ENCODE peak calls at places on chromosomes 6 and 20, in ten cellular contexts. D is testis, A is prostate gland, L is uterus, H is stomach, N is IMR-90, Y is body of pancreas, P is A549, F is ovary, S is spleen. Q is an unnamed sample. For H3K4me1, the result is how much of the 10 kb centered on the place peaks cover.

GRCh38 chr20:31472395-31473330 is 2.3 kb downstream of the DEFB124 start:
- DNase-seq in L (peak), H (no peak), P (no peak), N (no peak), A (no peak), Y (no peak), S (no peak), F (no peak), D (peak), Q (peak)

GRCh38 chr6:79597155-79597554 is 34.0 kb upstream of the SH3BGRL2 start:
- DNase-seq in D (no peak), S (no peak), A (no peak), P (no peak), F (no peak), Y (no peak), N (no peak), H (no peak), L (no peak), Q (no peak)

GRCh38 chr6:34540841-34541240 is 15.3 kb downstream of the SPDEF start:
- DNase-seq in H (no peak), D (no peak), A (no peak), P (no peak), L (no peak), Y (no peak), S (no peak), F (no peak), N (no peak), Q (no peak)

GRCh38 chr20:63972312-63973159 is 2.8 kb upstream of the ZNF512B start:
- DNase-seq in P (no peak), F (peak), L (no peak), N (no peak), S (no peak), A (no peak), D (no peak), Y (no peak), H (no peak), Q (peak)

GRCh38 chr6:13504611-13505344 is 17.4 kb upstream of the GFOD1 start:
- DNase-seq in F (no peak), L (no peak), H (no peak), A (no peak), D (no peak), S (no peak), P (no peak), Y (no peak), N (no peak), Q (no peak)

GRCh38 chr20:56722042-56722441 is 92.9 kb downstream of the TFAP2C start:
- DNase-seq in A (peak), P (no peak), H (no peak), L (no peak), Y (no peak), N (no peak), S (no peak), F (no peak), D (no peak), Q (no peak)

GRCh38 chr6:4967301-4968030 is 36.4 kb downstream of the RPP40 start:
- DNase-seq in Y (no peak), F (no peak), P (no peak), H (no peak), L (no peak), S (no peak), N (no peak), A (no peak), D (no peak), Q (no peak)

GRCh38 chr6:120302041-120302440 is 952.5 kb upstream of the MAN1A1 start:
- DNase-seq in Y (no peak), A (no peak), F (no peak), D (no peak), P (no peak), L (no peak), S (no peak), H (no peak), N (no peak), Q (no peak)

GRCh38 chr6:91719414-91719813 is 1132.5 kb upstream of the MAP3K7 start:
- DNase-seq in F (no peak), S (no peak), Y (no peak), L (no peak), A (no peak), P (no peak), N (no peak), H (no peak), D (no peak), Q (no peak)

GRCh38 chr6:38080349-38080748 is 260.8 kb downstream of the ZFAND3 start:
- DNase-seq in N (peak), A (no peak), D (no peak), Y (no peak), S (no peak), F (no peak), L (no peak), H (no peak), P (no peak), Q (no peak)

GRCh38 chr6:131937219-131937618 is 14.0 kb downstream of the CCN2 start:
- DNase-seq in L (peak), Y (no peak), A (no peak), D (no peak), H (no peak), P (no peak), N (no peak), F (no peak), S (no peak), Q (peak)

GRCh38 chr6:10883312-10884244 is 1.7 kb upstream of the GCM2 start:
- DNase-seq in N (no peak), F (no peak), D (no peak), P (no peak), A (no peak), S (no peak), L (no peak), Y (no peak), H (no peak), Q (no peak)

GRCh38 chr6:116410945-116411623 is 40.3 kb downstream of the DSE start:
- DNase-seq in F (no peak), A (no peak), Y (no peak), S (no peak), H (no peak), D (peak), N (peak), L (no peak), P (no peak), Q (peak)

GRCh38 chr6:116405663-116406329 is 35.0 kb downstream of the DSE start:
- DNase-seq in D (no peak), H (no peak), P (no peak), F (no peak), S (no peak), L (no peak), Y (no peak), A (no peak), N (peak), Q (no peak)

GRCh38 chr6:116406678-116407345 is 36.1 kb downstream of the DSE start:
- DNase-seq in H (no peak), F (no peak), L (no peak), N (peak), P (no peak), A (no peak), Y (no peak), D (no peak), S (no peak), Q (no peak)

GRCh38 chr6:116409756-116410155 is 39.0 kb downstream of the DSE start:
- DNase-seq in S (no peak), P (no peak), L (no peak), D (no peak), H (no peak), F (no peak), N (no peak), A (no peak), Y (no peak), Q (no peak)

GRCh38 chr6:116408476-116408875 is 37.7 kb downstream of the DSE start:
- DNase-seq in F (no peak), L (no peak), P (no peak), Y (no peak), H (no peak), S (no peak), A (no peak), N (no peak), D (no peak), Q (no peak)
- TF ChIP-seq POLR2A in F (no peak), L (no peak), P (no peak), Y (no peak), H (no peak), S (no peak), A (no peak), N (no peak), D (no peak), Q (no peak)

GRCh38 chr20:23583526-23583925 is 15.2 kb upstream of the CST9L start:
- DNase-seq in A (no peak), L (no peak), P (no peak), S (no peak), D (no peak), N (no peak), Y (no peak), F (no peak), H (no peak), Q (no peak)
- H3K4me1 ChIP-seq in A (under half), L (under half), P (under half), S (under half), D (under half), N (under half), Y (under half), F (under half), H (under half), Q (under half)

GRCh38 chr6:105300090-105300489 is 102.8 kb downstream of the PREP start:
- DNase-seq in L (no peak), A (no peak), F (no peak), H (no peak), D (no peak), S (no peak), N (peak), P (no peak), Y (no peak), Q (no peak)

GRCh38 chr6:105304366-105304765 is 98.5 kb downstream of the PREP start:
- DNase-seq in D (no peak), A (no peak), N (no peak), Y (no peak), S (no peak), L (no peak), P (no peak), H (no peak), F (no peak), Q (no peak)

GRCh38 chr6:105301756-105302616 is 100.9 kb downstream of the PREP start:
- DNase-seq in P (no peak), N (no peak), H (peak), A (peak), L (no peak), F (no peak), D (no peak), Y (no peak), S (no peak), Q (no peak)

GRCh38 chr6:105302617-105303128 is 100.2 kb downstream of the PREP start:
- DNase-seq in A (no peak), N (no peak), S (no peak), L (no peak), F (no peak), Y (no peak), P (no peak), H (no peak), D (no peak), Q (no peak)

GRCh38 chr6:105301072-105301503 is 101.8 kb downstream of the PREP start:
- DNase-seq in F (no peak), S (no peak), P (no peak), A (no peak), H (no peak), L (no peak), Y (no peak), N (peak), D (no peak), Q (peak)
- H3K27ac ChIP-seq in F (no peak), S (no peak), P (no peak), A (peak), H (peak), L (no peak), Y (no peak), N (no peak), D (no peak), Q (peak)

DNA sequence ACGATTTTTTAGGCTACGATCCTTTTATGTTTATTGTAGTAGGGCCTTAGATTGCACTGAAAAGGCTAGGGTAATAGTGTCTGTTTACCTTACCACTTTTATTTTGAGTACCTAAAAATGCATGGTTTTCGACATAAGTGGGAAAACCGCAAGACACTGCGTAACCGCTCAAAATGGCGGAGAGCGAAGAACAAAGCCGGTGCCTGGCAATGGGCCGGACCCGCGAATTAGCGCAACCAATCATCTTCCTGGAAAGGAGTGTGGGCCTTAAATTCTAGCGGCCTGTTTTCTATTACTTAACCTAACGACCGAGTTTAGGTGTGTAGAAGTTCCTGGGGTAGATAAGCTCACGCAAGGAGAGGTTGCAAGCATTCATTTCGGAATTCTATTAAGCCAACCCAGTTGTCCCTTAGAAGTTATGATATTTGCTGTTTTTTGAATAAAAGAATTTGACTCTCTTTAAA is 118.0 kb downstream of the HFE start:
- DNase-seq in F (peak), Y (peak), P (peak), S (peak), H (peak), A (peak), D (peak), N (peak), L (peak), Q (peak)
- TF ChIP-seq POLR2A in F (no peak), Y (no peak), P (peak), S (no peak), H (no peak), A (peak), D (no peak), N (no peak), L (peak), Q (no peak)

DNA sequence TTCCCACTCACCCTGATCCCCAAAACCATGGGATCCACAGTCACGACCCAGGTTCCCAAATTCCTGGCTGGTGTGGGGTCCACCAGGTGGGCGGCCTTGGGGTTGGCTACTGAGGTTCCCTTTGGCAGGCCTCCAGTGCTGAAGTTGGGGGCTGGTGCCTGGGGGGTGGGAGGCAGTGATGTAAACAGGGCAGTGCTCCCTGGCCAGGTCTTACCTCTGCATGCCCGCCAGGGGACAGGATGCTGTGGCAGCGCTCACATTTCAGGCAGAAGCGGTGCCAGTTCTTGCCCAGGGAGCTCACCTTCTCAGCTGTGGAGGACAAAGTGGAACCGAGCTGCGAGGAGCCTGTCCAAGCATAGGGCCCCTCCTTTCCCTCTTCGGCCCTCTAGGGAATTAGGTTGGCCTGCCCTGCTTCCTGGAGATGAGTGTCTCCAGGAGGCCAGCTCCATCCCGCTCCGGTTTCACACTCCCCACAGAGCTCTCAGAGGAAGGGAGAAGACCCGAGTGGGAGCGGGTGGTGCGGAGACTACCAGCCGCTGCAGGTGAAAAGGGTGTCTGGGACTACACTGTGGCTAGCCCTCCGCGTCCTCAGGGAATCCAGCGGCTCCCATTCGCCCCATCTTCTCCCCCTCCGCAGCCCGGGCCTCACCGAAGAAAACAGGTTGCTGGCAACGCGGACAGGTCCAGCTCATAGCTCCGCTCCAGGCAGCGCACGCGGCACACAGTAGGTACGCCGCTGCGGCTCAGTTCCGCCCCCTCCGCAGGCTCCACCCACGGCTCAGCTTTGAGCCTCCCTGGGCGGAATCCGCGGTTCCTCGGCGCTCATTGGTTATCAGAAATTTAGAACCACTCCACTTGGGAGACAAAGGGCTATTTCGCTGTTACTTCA is at the start of gene CRIP3:
- DNase-seq in Y (peak), H (peak), A (peak), L (peak), S (peak), F (peak), D (peak), P (peak), N (no peak), Q (peak)
- H3K4me1 ChIP-seq in Y (under half), H (under half), A (under half), L (under half), S (half or more), F (under half), D (under half), P (under half), N (under half), Q (under half)

GRCh38 chr20:50251383-50251748 is 60.7 kb downstream of the CEBPB start:
- DNase-seq in S (no peak), P (no peak), F (no peak), H (no peak), Y (no peak), L (no peak), D (no peak), N (no peak), A (no peak), Q (no peak)

GRCh38 chr20:50251992-50252491 is 61.4 kb downstream of the CEBPB start:
- DNase-seq in N (peak), P (no peak), Y (no peak), S (no peak), H (no peak), L (no peak), A (no peak), D (no peak), F (no peak), Q (no peak)

GRCh38 chr20:50249447-50250388 is 59.1 kb downstream of the CEBPB start:
- DNase-seq in F (no peak), N (no peak), L (no peak), Y (no peak), S (no peak), P (no peak), A (no peak), H (no peak), D (no peak), Q (no peak)

GRCh38 chr20:50252715-50253500 is 62.3 kb downstream of the CEBPB start:
- DNase-seq in S (no peak), A (no peak), P (no peak), Y (no peak), H (no peak), L (no peak), F (no peak), D (no peak), N (no peak), Q (no peak)

GRCh38 chr20:50250748-50251382 is 60.2 kb downstream of the CEBPB start:
- DNase-seq in Y (no peak), N (no peak), L (no peak), S (no peak), F (no peak), P (no peak), H (no peak), A (no peak), D (no peak), Q (no peak)
- H3K27ac ChIP-seq in Y (no peak), N (peak), L (no peak), S (no peak), F (no peak), P (peak), H (no peak), A (no peak), D (no peak), Q (no peak)

DNA sequence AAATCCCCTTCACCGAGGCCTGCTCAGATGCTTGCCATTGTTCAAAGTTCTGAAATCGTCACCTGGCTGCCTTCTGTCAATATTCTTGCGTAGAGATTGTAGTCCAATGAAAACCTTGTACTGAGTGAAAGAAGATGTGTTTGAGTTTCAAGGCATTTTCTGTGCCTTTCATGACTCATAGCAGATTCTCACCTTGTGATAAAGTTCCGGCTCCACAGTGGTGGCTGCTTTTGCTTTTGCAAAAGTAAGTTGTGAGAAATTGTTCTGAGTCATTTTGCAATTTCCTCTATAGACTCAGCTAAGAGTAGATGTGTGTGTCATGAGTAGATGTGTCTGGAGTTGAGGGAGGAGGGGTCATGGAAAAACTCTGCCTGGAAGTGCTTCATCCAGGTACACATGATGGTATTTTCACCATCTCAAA is 39.8 kb upstream of the CLDN20 start:
- DNase-seq in H (no peak), P (no peak), Y (no peak), D (no peak), F (no peak), A (no peak), N (peak), L (no peak), S (no peak), Q (no peak)
- TF ChIP-seq POLR2A in H (no peak), P (no peak), Y (no peak), D (no peak), F (no peak), A (no peak), N (no peak), L (no peak), S (no peak), Q (no peak)

GRCh38 chr6:42045538-42046460 is 4.5 kb upstream of the TAF8 start:
- DNase-seq in A (peak), S (peak), F (peak), L (peak), D (peak), H (peak), Y (peak), P (no peak), N (peak), Q (peak)

GRCh38 chr6:42047790-42048405 is 2.4 kb upstream of the TAF8 start:
- DNase-seq in H (no peak), D (peak), Y (no peak), N (no peak), L (no peak), F (no peak), S (peak), A (no peak), P (no peak), Q (no peak)

GRCh38 chr6:42047220-42047590 is 3.1 kb upstream of the TAF8 start:
- DNase-seq in S (no peak), D (no peak), P (no peak), F (no peak), A (no peak), Y (no peak), N (no peak), L (no peak), H (no peak), Q (no peak)

GRCh38 chr6:42049116-42049809 is 1.1 kb upstream of the TAF8 start:
- DNase-seq in Y (peak), N (no peak), S (peak), A (peak), L (peak), P (no peak), D (no peak), H (no peak), F (peak), Q (no peak)

GRCh38 chr6:42046491-42047219 is 3.7 kb upstream of the TAF8 start:
- DNase-seq in F (no peak), S (no peak), P (no peak), D (no peak), H (no peak), A (peak), N (peak), L (no peak), Y (no peak), Q (no peak)
- H3K4me1 ChIP-seq in F (under half), S (half or more), P (half or more), D (half or more), H (half or more), A (under half), N (under half), L (under half), Y (half or more), Q (half or more)

Q was measured in heart left ventricle.